ENCODE peak calls at places on chromosomes 2 and 18, in eight cellular contexts. S is GM03348; I is left cardiac atrium; C is NCI-H1105; G is ELR; J is progenitor cell of endocrine pancreas; O is cardiac muscle cell; X is activated CD4-positive, alpha-beta T cell treated with anti-CD3 and anti-CD28 coated beads for 24 hours. P is an unnamed sample.

GRCh38 chr2:143254108-143254507 is 124.9 kb downstream of the ARHGAP15 start:
- DNase-seq in S (no peak), I (no peak), C (no peak), G (no peak), J (no peak), O (no peak), X (no peak), P (no peak)

GRCh38 chr2:231877533-231878456 is 48.4 kb downstream of the NPPC start:
- DNase-seq in S (no peak), I (no peak), C (no peak), G (no peak), J (no peak), O (no peak), X (no peak), P (no peak)

GRCh38 chr18:54647176-54647575 is 56.1 kb downstream of the DYNAP start:
- DNase-seq in S (no peak), I (no peak), C (peak), G (peak), J (no peak), O (peak), X (no peak), P (no peak)

GRCh38 chr2:42045389-42045788 is 2.4 kb upstream of the PKDCC start:
- DNase-seq in S (no peak), I (no peak), C (no peak), G (no peak), J (no peak), O (no peak), X (no peak), P (no peak)

GRCh38 chr18:2920546-2921343 is 73.9 kb downstream of the EMILIN2 start:
- DNase-seq in S (no peak), I (no peak), C (no peak), G (no peak), J (no peak), O (no peak), X (no peak), P (no peak)

GRCh38 chr2:44715671-44716077 is 225.8 kb upstream of the SIX3 start:
- DNase-seq in S (peak), I (no peak), C (no peak), G (peak), J (no peak), O (peak), X (no peak), P (no peak)

GRCh38 chr18:13577091-13577697 is 149.2 kb downstream of the FAM210A start:
- DNase-seq in S (peak), I (no peak), C (no peak), G (peak), J (no peak), O (peak), X (no peak), P (no peak)

GRCh38 chr2:47767880-47768609 is 14.9 kb upstream of the MSH6 start:
- DNase-seq in S (peak), I (peak), C (peak), G (peak), J (peak), O (peak), X (peak), P (peak)

GRCh38 chr18:3889803-3890202 is 439.8 kb downstream of the TGIF1 start:
- DNase-seq in S (peak), I (no peak), C (no peak), G (peak), J (no peak), O (peak), X (no peak), P (peak)

GRCh38 chr2:223113161-223113560 is 61.2 kb downstream of the KCNE4 start:
- DNase-seq in S (no peak), I (no peak), C (no peak), G (peak), J (no peak), O (no peak), X (no peak), P (no peak)

GRCh38 chr2:223585691-223586090 is 16.5 kb downstream of the SCG2 start:
- DNase-seq in S (no peak), I (no peak), C (peak), G (peak), J (no peak), O (peak), X (no peak), P (peak)

GRCh38 chr18:21598726-21599584 is 1.5 kb downstream of the ESCO1 start:
- DNase-seq in S (no peak), I (no peak), C (no peak), G (no peak), J (no peak), O (no peak), X (no peak), P (peak)

GRCh38 chr2:127067620-127068350 is 39.2 kb downstream of the BIN1 start:
- DNase-seq in S (peak), I (peak), C (no peak), G (peak), J (peak), O (peak), X (peak), P (peak)

GRCh38 chr2:224930124-224930523 is 112.1 kb downstream of the DOCK10 start:
- DNase-seq in S (no peak), I (no peak), C (no peak), G (no peak), J (no peak), O (no peak), X (no peak), P (no peak)

GRCh38 chr2:203734276-203734983 is 28.0 kb downstream of the CD28 start:
- DNase-seq in S (no peak), I (no peak), C (no peak), G (no peak), J (no peak), O (no peak), X (no peak), P (no peak)

GRCh38 chr2:237486819-237487448 is at the start of gene MLPH:
- DNase-seq in S (peak), I (peak), C (no peak), G (peak), J (no peak), O (peak), X (no peak), P (no peak)

GRCh38 chr2:197168705-197169104 is 141.9 kb downstream of the ANKRD44 start:
- DNase-seq in S (peak), I (peak), C (peak), G (peak), J (peak), O (peak), X (peak), P (peak)

GRCh38 chr2:237732070-237732469 is 66.5 kb upstream of the RBM44 start:
- DNase-seq in S (no peak), I (no peak), C (no peak), G (no peak), J (no peak), O (no peak), X (no peak), P (no peak)

GRCh38 chr2:28325567-28326468 is 66.8 kb upstream of the FOSL2 start:
- DNase-seq in S (no peak), I (no peak), C (no peak), G (peak), J (no peak), O (no peak), X (no peak), P (no peak)

GRCh38 chr18:3972291-3972985 is 482.7 kb downstream of the DLGAP1 start:
- DNase-seq in S (no peak), I (no peak), C (no peak), G (no peak), J (no peak), O (no peak), X (no peak), P (no peak)

GRCh38 chr2:200226652-200227426 is 79.7 kb upstream of the SPATS2L start:
- DNase-seq in S (no peak), I (peak), C (no peak), G (no peak), J (no peak), O (peak), X (no peak), P (peak)

GRCh38 chr18:36709315-36709714 is 119.5 kb downstream of the TPGS2 start:
- DNase-seq in S (no peak), I (no peak), C (no peak), G (no peak), J (no peak), O (no peak), X (no peak), P (no peak)

GRCh38 chr2:167181134-167181533 is 292.9 kb downstream of the XIRP2 start:
- DNase-seq in S (peak), I (no peak), C (no peak), G (peak), J (no peak), O (peak), X (no peak), P (no peak)

GRCh38 chr2:234257859-234258561 is 207.5 kb downstream of the SPP2 start:
- DNase-seq in S (peak), I (peak), C (no peak), G (peak), J (no peak), O (peak), X (peak), P (peak)

GRCh38 chr2:144509548-144510205 is 10.2 kb downstream of the ZEB2 start:
- DNase-seq in S (no peak), I (no peak), C (no peak), G (peak), J (no peak), O (no peak), X (no peak), P (no peak)

GRCh38 chr2:157746234-157746950 is 117.7 kb upstream of the ACVR1C start:
- DNase-seq in S (peak), I (no peak), C (no peak), G (peak), J (no peak), O (peak), X (no peak), P (no peak)

P was measured in adrenal gland.